ENCODE peak calls at places on chromosomes 12 and 14, in four cellular contexts. D is H1, T is HCT116, X is GM12878. R is an unnamed sample.

GRCh38 chr14:79091381-79091963 is 921.3 kb downstream of the NRXN3 start:
- DNase-seq in D (no peak), T (no peak), X (no peak), R (no peak)

GRCh38 chr14:89613260-89614008 is 196.4 kb upstream of the FOXN3 start:
- DNase-seq in D (no peak), T (no peak), X (no peak), R (no peak)

GRCh38 chr12:17060260-17060659 is 454.3 kb upstream of the LMO3 start:
- DNase-seq in D (no peak), T (no peak), X (no peak), R (no peak)

GRCh38 chr14:29654910-29655590 is 272.6 kb downstream of the PRKD1 start:
- DNase-seq in D (no peak), T (no peak), X (no peak), R (no peak)

GRCh38 chr12:12046401-12046800 is 24.3 kb upstream of the BCL2L14 start:
- DNase-seq in D (no peak), T (no peak), X (no peak), R (no peak)

GRCh38 chr12:68905731-68906130 is 27.2 kb downstream of the CPM start:
- DNase-seq in D (no peak), T (no peak), X (no peak), R (no peak)

GRCh38 chr14:64734990-64735389 is 30.8 kb downstream of the PLEKHG3 start:
- DNase-seq in D (no peak), T (no peak), X (no peak), R (no peak)

GRCh38 chr12:24561882-24562760 is 386.8 kb downstream of the BCAT1 start:
- DNase-seq in D (peak; percentile 87), T (no peak), X (no peak), R (peak; percentile 39)

GRCh38 chr12:122111070-122111750 is 32.7 kb downstream of the MLXIP start:
- DNase-seq in D (no peak), T (peak; percentile 29), X (no peak), R (peak; percentile 71)

GRCh38 chr14:84162658-84163057 is 1367.3 kb upstream of the FLRT2 start:
- DNase-seq in D (no peak), T (no peak), X (no peak), R (no peak)

GRCh38 chr14:24315807-24316596 is 4.7 kb downstream of the LTB4R start:
- DNase-seq in D (peak; percentile 78), T (no peak), X (no peak), R (peak; percentile 75)

GRCh38 chr12:95321516-95322246 is 104.1 kb downstream of the VEZT start:
- DNase-seq in D (no peak), T (no peak), X (no peak), R (no peak)

GRCh38 chr14:22472935-22473854 is 115.8 kb downstream of the DAD1 start:
- DNase-seq in D (peak; percentile 66), T (peak; percentile 34), X (no peak), R (peak; percentile 56)

GRCh38 chr12:89671469-89671868 is 37.2 kb downstream of the ATP2B1 start:
- DNase-seq in D (no peak), T (no peak), X (no peak), R (no peak)

GRCh38 chr12:25436206-25436912 is 116.7 kb downstream of the LMNTD1 start:
- DNase-seq in D (peak; percentile 54), T (peak; percentile 70), X (peak; percentile 20), R (no peak)

GRCh38 chr12:4909397-4909733 is 340 bp upstream of the KCNA1 start:
- DNase-seq in D (peak; percentile 60), T (no peak), X (no peak), R (no peak)

GRCh38 chr12:114858388-114859146 is 174.6 kb upstream of the TBX3 start:
- DNase-seq in D (no peak), T (peak; percentile 21), X (no peak), R (peak; percentile 29)

GRCh38 chr12:122421263-122421814 is 1.1 kb downstream of the CLIP1 start:
- DNase-seq in D (no peak), T (no peak), X (no peak), R (peak; percentile 52)

DNA sequence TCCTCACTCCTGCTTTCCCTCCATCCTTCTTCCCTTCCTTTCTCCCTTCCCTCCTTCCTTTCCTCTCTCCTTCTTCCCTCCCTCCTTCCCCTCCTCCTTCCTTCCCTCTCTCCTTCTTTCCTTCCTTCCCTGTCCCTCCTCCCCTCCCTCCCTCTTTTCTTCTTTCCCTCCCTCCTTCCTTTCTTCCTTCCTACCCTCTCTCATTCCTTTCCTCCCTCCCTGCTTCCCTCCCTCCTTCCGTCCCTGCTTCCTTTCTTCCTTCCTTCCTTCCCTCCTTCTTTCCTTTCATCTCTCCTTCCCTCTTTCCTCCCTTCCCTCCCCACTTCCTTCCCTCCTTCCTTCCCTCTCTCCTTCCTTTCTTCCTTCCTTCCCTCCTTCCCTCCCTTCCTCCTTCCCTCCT is 39.0 kb downstream of the NOS1 start:
- DNase-seq in D (no peak), T (no peak), X (no peak), R (no peak)
- H3K27me3 ChIP-seq in D (no peaks in the 10 kb centered on the region), T (peaks cover 35% of the 10 kb centered on the region), X (no peaks in the 10 kb centered on the region), R (peaks cover 7% of the 10 kb centered on the region)

DNA sequence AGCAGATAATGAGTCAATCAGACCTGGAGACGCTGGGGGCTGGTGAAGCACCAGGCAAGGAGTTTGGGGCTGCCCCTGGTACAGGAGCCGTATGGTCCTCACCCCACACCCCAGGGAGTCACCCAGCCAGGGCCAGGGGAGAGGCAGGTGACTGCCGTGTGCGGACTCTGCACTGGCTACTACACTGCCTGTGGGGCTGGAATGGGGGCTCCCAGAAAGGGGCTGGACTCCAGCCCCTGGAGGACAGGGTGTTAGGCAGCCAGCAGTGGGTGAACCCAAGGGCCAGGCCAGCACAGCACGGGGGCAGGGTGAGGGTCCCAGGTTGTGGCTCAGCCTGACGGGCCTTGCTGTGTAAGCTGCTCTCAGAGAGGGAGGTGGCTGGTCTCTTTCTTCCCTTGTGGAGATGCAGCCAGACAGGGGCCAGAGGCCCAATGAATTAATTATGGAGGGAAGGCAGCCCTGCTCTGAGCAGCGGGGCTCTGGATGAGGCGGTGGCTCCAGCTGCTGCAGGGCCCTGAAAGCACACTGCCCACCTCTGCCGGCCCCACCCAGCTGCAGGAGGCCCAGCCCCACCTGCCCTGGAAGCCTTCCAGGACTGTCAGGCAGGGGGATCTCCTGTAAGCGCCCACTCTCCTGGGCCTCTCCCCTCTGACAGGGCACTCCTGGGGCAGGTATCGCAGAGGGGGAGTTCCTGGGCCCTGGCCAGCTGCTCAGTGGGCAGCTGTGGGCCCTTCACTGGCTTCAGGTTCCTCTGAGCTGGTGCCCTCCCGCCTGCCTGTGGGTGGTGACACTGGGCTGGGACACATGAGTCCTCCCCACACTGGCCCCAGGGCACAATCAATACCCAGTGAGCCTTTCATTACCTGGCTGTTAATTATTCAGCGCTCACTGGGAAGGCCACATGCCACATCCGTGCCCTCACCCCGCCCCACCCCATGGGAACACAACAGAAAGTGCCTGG is 142.5 kb upstream of the C14orf180 start:
- DNase-seq in D (peak; percentile 43), T (no peak), X (no peak), R (peak; percentile 6)
- TF ChIP-seq POLR2AphosphoS5 in D (no peak), T (no peak), X (no peak), R (no peak)

DNA sequence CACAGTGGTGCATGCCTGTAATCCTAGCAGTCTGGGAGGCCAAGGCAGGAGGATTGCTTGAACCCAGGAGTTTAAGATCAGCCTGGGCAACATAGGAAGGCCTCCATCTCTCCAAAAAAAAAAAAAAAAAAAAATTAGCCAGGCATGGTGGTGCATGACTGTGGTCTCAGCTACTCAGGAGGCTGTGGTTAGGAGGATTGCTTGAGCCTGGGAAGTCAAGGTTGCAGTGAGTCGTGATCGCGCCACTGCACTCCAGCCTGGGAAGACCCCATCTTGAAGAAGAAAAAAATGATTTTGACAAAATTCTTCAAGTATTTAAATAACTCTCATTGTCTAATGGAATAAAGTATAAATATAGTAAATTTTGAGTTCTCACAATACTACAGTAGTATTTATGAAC is 219.2 kb upstream of the SSTR1 start:
- DNase-seq in D (no peak), T (no peak), X (no peak), R (no peak)
- H3K27me3 ChIP-seq in D (no peaks in the 10 kb centered on the region), T (no peaks in the 10 kb centered on the region), X (no peaks in the 10 kb centered on the region), R (no peaks in the 10 kb centered on the region)

GRCh38 chr14:48704639-48705038 is 881.5 kb downstream of the RPS29 start:
- DNase-seq in D (no peak), T (no peak), X (no peak), R (no peak)
- TF ChIP-seq POLR2AphosphoS5 in D (no peak), T (no peak), X (no peak), R (no peak)

GRCh38 chr14:104933721-104934379 is 9.2 kb downstream of the PLD4 start:
- DNase-seq in D (no peak), T (no peak), X (no peak), R (no peak)

GRCh38 chr14:104931323-104931770 is 6.7 kb downstream of the PLD4 start:
- DNase-seq in D (no peak), T (no peak), X (no peak), R (no peak)

GRCh38 chr14:104931771-104932675 is 7.3 kb downstream of the PLD4 start:
- DNase-seq in D (no peak), T (no peak), X (no peak), R (no peak)

GRCh38 chr14:104934380-104934733 is 9.7 kb downstream of the PLD4 start:
- DNase-seq in D (no peak), T (no peak), X (no peak), R (no peak)

GRCh38 chr14:104932676-104933631 is 8.3 kb downstream of the PLD4 start:
- DNase-seq in D (peak; percentile 95), T (peak; percentile 38), X (no peak), R (peak; percentile 84)
- H3K27me3 ChIP-seq in D (peaks cover 61% of the 10 kb centered on the region), T (no peaks in the 10 kb centered on the region), X (peaks cover 11% of the 10 kb centered on the region), R (peaks cover 48% of the 10 kb centered on the region)

DNA sequence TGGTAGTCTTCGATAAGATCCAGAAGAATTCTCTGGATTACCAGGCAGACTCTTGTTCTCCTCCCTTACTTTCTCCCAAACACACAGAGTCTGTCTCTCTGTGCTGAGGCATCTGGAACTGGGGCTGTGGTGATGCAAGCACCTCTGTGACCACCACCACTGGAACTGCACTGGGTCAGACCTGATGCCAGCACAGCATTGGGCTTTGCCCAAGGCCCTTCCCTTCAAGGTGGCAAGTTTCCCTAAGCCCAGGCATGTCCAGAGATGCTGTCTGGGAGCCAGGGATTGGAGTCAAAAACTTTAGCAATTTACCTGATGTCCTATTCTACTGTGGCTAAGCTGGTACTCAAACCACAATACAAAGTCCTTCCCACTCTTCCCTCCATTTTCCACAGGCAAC is 14.6 kb upstream of the TMPRSS12 start:
- DNase-seq in D (no peak), T (no peak), X (no peak), R (no peak)
- TF ChIP-seq POLR2AphosphoS5 in D (no peak), T (no peak), X (no peak), R (no peak)

GRCh38 chr12:52782502-52782901 is 5.4 kb upstream of the KRT76 start:
- DNase-seq in D (no peak), T (no peak), X (no peak), R (no peak)
- H3K27me3 ChIP-seq in D (no peaks in the 10 kb centered on the region), T (peaks cover 35% of the 10 kb centered on the region), X (peaks cover 3% of the 10 kb centered on the region), R (peaks cover 2% of the 10 kb centered on the region)

DNA sequence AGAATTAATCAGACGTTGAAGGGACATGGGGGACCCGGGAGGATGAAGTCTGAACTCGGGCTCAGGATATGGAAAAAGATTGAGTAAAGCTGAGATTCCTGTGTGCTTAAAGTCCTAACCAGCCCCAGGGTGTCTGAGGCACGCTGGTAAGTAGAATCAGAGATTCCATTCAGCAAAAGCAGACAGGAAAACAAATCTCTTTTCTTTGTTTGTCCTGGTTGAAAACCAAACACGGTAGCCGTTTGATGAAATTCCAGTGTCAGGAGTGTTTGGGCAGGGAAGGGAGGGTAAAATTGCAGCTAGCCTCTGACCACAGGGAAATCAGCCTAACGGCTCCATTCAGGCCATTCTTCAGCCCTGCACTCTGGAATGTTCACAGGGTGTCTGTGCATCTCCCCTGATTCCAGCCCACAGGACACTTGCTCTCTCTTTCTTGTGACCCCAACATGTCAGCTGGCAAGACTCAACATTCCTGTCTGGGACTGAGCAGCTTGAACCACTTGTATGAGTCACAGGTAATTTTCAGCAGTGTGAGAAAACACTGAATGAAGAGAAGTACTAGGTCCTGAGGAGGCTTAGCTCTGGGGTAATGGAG is 31.0 kb downstream of the NINJ2 start:
- DNase-seq in D (no peak), T (no peak), X (no peak), R (no peak)
- TF ChIP-seq POLR2AphosphoS5 in D (no peak), T (no peak), X (no peak), R (no peak)